ENCODE peak calls at places on chromosomes 16 and 17, in eight cellular contexts. N is ELR; C is PC-3; L is EL; R is fibroblast of lung; W is sigmoid colon; Y is activated naive CD8-positive, alpha-beta T cell treated with anti-CD3 and anti-CD28 coated beads, Interleukin-2, amount 50 U/mL, for 16 hours; B is NCI-H1092 treated with DMSO at 0.1 percent for 48 hours. K is an unnamed sample.

GRCh38 chr16:30697264-30698138 is 1.5 kb upstream of the SRCAP start:
- DNase-seq in C (peak; percentile 4), B (no peak), N (peak; percentile 97), R (peak; percentile 9), Y (no peak), L (no peak), W (peak; percentile 99), K (peak; percentile 96)

GRCh38 chr16:25124503-25124902 is 13.0 kb downstream of the LCMT1 start:
- DNase-seq in L (no peak), R (no peak), W (no peak), B (no peak), N (no peak), C (no peak), Y (no peak), K (no peak)

GRCh38 chr17:55056530-55056929 is 88.0 kb downstream of the STXBP4 start:
- DNase-seq in C (peak; percentile 91), B (peak; percentile 73), L (no peak), Y (no peak), R (peak; percentile 30), N (no peak), W (no peak), K (peak; percentile 21)

GRCh38 chr17:79834575-79835469 is 4.4 kb downstream of the CBX4 start:
- DNase-seq in L (no peak), N (no peak), B (no peak), W (no peak), R (no peak), Y (no peak), C (peak; percentile 35), K (no peak)

GRCh38 chr16:77794586-77794985 is 6.2 kb downstream of the VAT1L start:
- DNase-seq in Y (no peak), R (peak; percentile 90), N (peak; percentile 78), W (no peak), B (no peak), L (peak; percentile 45), C (peak; percentile 7), K (peak; percentile 63)

GRCh38 chr17:4938069-4938491 is 1.8 kb downstream of the SLC25A11 start:
- DNase-seq in N (no peak), L (no peak), W (no peak), B (no peak), Y (no peak), R (no peak), C (no peak), K (no peak)

GRCh38 chr17:28634211-28634865 is 10.6 kb downstream of the BLTP2 start:
- DNase-seq in B (peak; percentile 13), N (no peak), L (no peak), C (no peak), R (no peak), Y (no peak), W (no peak), K (no peak)

GRCh38 chr17:19769946-19770652 is 22.0 kb upstream of the ALDH3A1 start:
- DNase-seq in W (no peak), N (peak; percentile 73), L (peak; percentile 88), R (peak; percentile 68), B (no peak), C (peak; percentile 70), Y (no peak), K (peak; percentile 53)

GRCh38 chr17:12040478-12040877 is 19.8 kb downstream of the MAP2K4 start:
- DNase-seq in Y (no peak), B (no peak), C (peak; percentile 68), L (peak; percentile 45), N (peak; percentile 68), W (no peak), R (no peak), K (no peak)

GRCh38 chr16:24717411-24717810 is 12.0 kb upstream of the TNRC6A start:
- DNase-seq in R (peak; percentile 88), N (no peak), B (no peak), C (no peak), W (no peak), L (no peak), Y (no peak), K (peak; percentile 26)

GRCh38 chr16:12124742-12125141 is 148.2 kb downstream of the SNX29 start:
- DNase-seq in Y (no peak), C (no peak), L (no peak), N (no peak), R (no peak), W (no peak), B (peak; percentile 21), K (no peak)

GRCh38 chr17:39676198-39676819 is 8.1 kb downstream of the PNMT start:
- DNase-seq in C (no peak), W (no peak), R (no peak), B (peak; percentile 54), L (no peak), N (no peak), Y (no peak), K (no peak)

GRCh38 chr16:12439443-12440232 is 364.0 kb downstream of the CPPED1 start:
- DNase-seq in L (no peak), W (no peak), N (no peak), C (peak; percentile 46), B (peak; percentile 88), R (no peak), Y (no peak), K (no peak)